ENCODE peak calls at places on chromosomes 12 and 14, in six cellular contexts. S, F, M, T, Y and R are unnamed samples.

GRCh38 chr12:124233846-124234620 is 60.9 kb upstream of the RFLNA start:
- DNase-seq in S (no peak), F (no peak), M (no peak), T (no peak), Y (peak; percentile 64), R (no peak)

GRCh38 chr12:114408881-114409795 is 3.2 kb upstream of the TBX5 start:
- DNase-seq in S (peak; percentile 75), F (no peak), M (no peak), T (no peak), Y (peak; percentile 87), R (no peak)

GRCh38 chr12:14264316-14264715 is 101.2 kb upstream of the ATF7IP start:
- DNase-seq in S (peak; percentile 31), F (peak; percentile 48), M (no peak), T (no peak), Y (peak; percentile 36), R (no peak)

GRCh38 chr14:59788176-59788575 is 82.4 kb downstream of the RTN1 start:
- DNase-seq in S (no peak), F (no peak), M (no peak), T (no peak), Y (no peak), R (no peak)

GRCh38 chr12:98418357-98419075 is 96.9 kb upstream of the TMPO start:
- DNase-seq in S (peak; percentile 74), F (peak; percentile 92), M (peak; percentile 27), T (no peak), Y (peak; percentile 99), R (peak; percentile 93)

GRCh38 chr12:107355004-107355565 is 261.7 kb upstream of the CRY1 start:
- DNase-seq in S (no peak), F (no peak), M (no peak), T (no peak), Y (no peak), R (no peak)

GRCh38 chr12:132488127-132489077 is 1.5 kb upstream of the FBRSL1 start:
- DNase-seq in S (no peak), F (no peak), M (no peak), T (no peak), Y (no peak), R (no peak)

GRCh38 chr12:103442822-103443221 is 52.9 kb downstream of the C12orf42 start:
- DNase-seq in S (no peak), F (no peak), M (no peak), T (no peak), Y (no peak), R (no peak)

GRCh38 chr12:119415714-119416113 is 81.2 kb downstream of the CCDC60 start:
- DNase-seq in S (no peak), F (no peak), M (no peak), T (no peak), Y (no peak), R (no peak)

GRCh38 chr12:131759176-131759575 is 48.3 kb downstream of the SFSWAP start:
- DNase-seq in S (no peak), F (no peak), M (no peak), T (no peak), Y (no peak), R (no peak)

GRCh38 chr12:71183018-71183417 is 25.2 kb upstream of the TSPAN8 start:
- DNase-seq in S (no peak), F (peak; percentile 92), M (no peak), T (no peak), Y (peak; percentile 39), R (no peak)

GRCh38 chr12:12301122-12301521 is 34.3 kb upstream of the LRP6 start:
- DNase-seq in S (no peak), F (no peak), M (no peak), T (no peak), Y (no peak), R (no peak)

GRCh38 chr14:104370256-104370870 is 209.2 kb upstream of the C14orf180 start:
- DNase-seq in S (peak; percentile 74), F (peak; percentile 53), M (peak; percentile 80), T (no peak), Y (no peak), R (no peak)

GRCh38 chr12:64820593-64820992 is 3.9 kb upstream of the TBC1D30 start:
- DNase-seq in S (no peak), F (peak; percentile 42), M (no peak), T (no peak), Y (no peak), R (no peak)
- H3K9me2 ChIP-seq in S (no peaks in the 10 kb centered on the region), F (no peaks in the 10 kb centered on the region), M (no peaks in the 10 kb centered on the region), T (no peaks in the 10 kb centered on the region), Y (no peaks in the 10 kb centered on the region), R (no peaks in the 10 kb centered on the region)

GRCh38 chr14:68791078-68791983 is 1.5 kb downstream of the ZFP36L1 start:
- DNase-seq in S (peak; percentile 43), F (peak; percentile 41), M (no peak), T (no peak), Y (peak; percentile 69), R (no peak)
- H3F3A ChIP-seq in S (peaks cover 40% of the 10 kb centered on the region), F (no peaks in the 10 kb centered on the region), M (peaks cover 46% of the 10 kb centered on the region), T (peaks cover 21% of the 10 kb centered on the region), Y (peaks cover 67% of the 10 kb centered on the region), R (peaks cover 82% of the 10 kb centered on the region)

DNA sequence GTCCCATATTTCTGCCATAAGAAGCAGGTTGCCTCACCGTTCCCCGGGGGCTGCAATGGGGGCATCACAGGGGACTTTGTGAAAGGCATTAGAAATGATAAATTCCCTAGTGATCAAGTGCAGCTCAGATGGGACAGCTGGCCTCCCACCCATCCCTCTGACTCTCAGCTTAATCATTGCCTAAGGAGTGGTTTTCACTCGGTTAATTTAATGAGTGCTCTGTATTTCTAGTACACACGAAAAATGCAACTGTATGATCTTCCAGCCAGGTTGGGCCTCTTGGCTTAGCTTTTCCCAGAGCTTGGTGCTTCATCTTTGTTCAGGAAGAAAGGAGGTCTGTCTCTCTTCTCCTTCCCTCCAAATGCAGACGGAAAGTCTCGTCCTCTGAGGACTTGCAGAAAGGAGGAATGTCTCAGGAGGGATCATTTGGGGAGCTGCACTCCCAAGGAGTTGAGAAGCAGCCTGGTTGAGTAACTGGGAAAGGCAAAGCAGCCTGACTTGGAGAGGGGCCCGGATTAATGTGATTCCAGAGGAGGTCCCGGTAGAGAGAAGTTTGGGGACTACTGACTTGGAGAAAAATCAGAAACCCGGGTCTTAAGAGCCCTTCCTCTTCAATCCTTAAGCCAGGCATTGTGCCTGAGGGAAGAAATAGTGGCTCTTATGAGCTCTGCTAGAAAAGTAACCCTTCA is 7.2 kb downstream of the CD9 start:
- DNase-seq in S (no peak), F (no peak), M (no peak), T (no peak), Y (peak; percentile 59), R (no peak)
- H3K9me2 ChIP-seq in S (no peaks in the 10 kb centered on the region), F (no peaks in the 10 kb centered on the region), M (no peaks in the 10 kb centered on the region), T (no peaks in the 10 kb centered on the region), Y (no peaks in the 10 kb centered on the region), R (no peaks in the 10 kb centered on the region)

DNA sequence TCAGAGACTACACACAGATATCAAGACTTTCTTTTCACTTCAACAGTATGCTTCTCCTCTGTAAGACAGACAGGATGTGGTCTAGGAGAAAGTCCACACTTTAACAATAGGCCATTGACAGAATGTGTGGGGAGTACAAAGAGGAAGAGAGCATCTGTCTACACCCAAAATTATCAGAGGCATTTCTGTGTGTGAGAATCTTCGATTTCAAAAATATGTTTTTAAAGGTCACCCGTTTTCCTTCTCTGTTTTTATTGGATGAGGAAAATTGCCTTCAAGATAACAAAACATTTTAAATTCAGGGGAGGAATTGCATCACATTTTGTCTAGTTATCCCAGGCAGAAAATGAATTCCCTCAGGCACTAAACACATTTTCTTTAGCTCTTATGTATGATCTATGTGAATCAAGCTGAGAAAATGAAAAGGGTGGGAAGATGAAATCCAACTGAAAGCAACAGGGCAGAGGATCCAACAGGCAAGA is 16.4 kb downstream of the NAV3 start:
- DNase-seq in S (no peak), F (peak; percentile 39), M (no peak), T (peak; percentile 79), Y (peak; percentile 43), R (no peak)
- H3F3A ChIP-seq in S (no peaks in the 10 kb centered on the region), F (no peaks in the 10 kb centered on the region), M (peaks cover 37% of the 10 kb centered on the region), T (peaks cover 11% of the 10 kb centered on the region), Y (peaks cover 35% of the 10 kb centered on the region), R (peaks cover 15% of the 10 kb centered on the region)

GRCh38 chr12:111270773-111271172 is 98.1 kb downstream of the PHETA1 start:
- DNase-seq in S (peak; percentile 25), F (peak; percentile 41), M (no peak), T (no peak), Y (no peak), R (no peak)

GRCh38 chr12:111269688-111270087 is 99.2 kb downstream of the PHETA1 start:
- DNase-seq in S (no peak), F (no peak), M (no peak), T (no peak), Y (no peak), R (no peak)

GRCh38 chr12:111268738-111269572 is 99.9 kb downstream of the PHETA1 start:
- DNase-seq in S (peak; percentile 71), F (peak; percentile 23), M (peak; percentile 60), T (no peak), Y (peak; percentile 22), R (no peak)

GRCh38 chr12:111270128-111270651 is 98.7 kb downstream of the PHETA1 start:
- DNase-seq in S (no peak), F (no peak), M (no peak), T (no peak), Y (no peak), R (no peak)

DNA sequence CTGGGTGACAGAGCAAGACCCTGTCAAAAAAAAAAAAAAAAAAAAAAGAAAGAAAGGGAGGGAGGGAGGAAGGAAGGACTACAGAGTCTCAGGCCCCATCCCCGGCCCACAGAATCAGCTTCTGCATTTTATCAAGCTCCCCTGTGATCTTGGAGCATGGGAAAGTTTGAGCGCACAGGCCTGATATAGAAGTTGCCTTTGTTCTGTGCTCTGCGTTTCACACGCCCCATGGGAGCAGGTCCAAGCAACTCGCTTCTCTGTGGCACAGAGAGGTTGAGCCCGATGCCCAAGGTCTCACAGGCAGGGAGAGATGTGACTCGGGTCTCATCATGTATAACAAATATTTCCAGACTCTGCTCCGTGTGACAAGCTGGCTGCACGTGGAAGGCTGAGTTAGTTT is 101.7 kb downstream of the PHETA1 start:
- DNase-seq in S (no peak), F (no peak), M (no peak), T (no peak), Y (no peak), R (no peak)
- H3K9me2 ChIP-seq in S (no peaks in the 10 kb centered on the region), F (no peaks in the 10 kb centered on the region), M (no peaks in the 10 kb centered on the region), T (no peaks in the 10 kb centered on the region), Y (no peaks in the 10 kb centered on the region), R (no peaks in the 10 kb centered on the region)

GRCh38 chr12:122058750-122059149 is 19.8 kb upstream of the MLXIP start:
- DNase-seq in S (no peak), F (no peak), M (no peak), T (no peak), Y (no peak), R (no peak)

GRCh38 chr12:122059203-122059960 is 19.2 kb upstream of the MLXIP start:
- DNase-seq in S (no peak), F (no peak), M (no peak), T (no peak), Y (no peak), R (no peak)

GRCh38 chr12:122061253-122061652 is 17.3 kb upstream of the MLXIP start:
- DNase-seq in S (no peak), F (no peak), M (no peak), T (no peak), Y (no peak), R (no peak)

GRCh38 chr12:122057769-122058168 is 20.8 kb upstream of the MLXIP start:
- DNase-seq in S (no peak), F (no peak), M (no peak), T (no peak), Y (no peak), R (no peak)

DNA sequence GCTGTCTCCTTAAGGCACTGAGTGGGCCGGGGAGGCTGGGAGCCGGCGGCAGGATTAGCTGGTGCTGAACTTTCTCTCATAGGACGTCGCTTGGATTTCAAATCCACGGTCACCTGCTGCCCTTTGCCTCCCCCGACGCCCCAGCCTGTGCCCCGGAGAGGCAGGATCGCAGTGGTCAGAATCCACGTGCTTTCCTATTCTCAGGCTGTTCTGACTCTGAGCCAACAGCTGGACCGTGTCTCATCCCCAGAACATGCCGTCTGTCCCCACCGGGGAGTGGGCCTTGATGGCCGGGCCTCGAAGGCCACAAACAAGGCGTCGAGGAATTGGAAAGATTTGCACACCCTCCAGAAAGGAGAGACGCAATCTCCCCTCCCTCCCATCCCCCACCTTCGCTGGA is 18.5 kb upstream of the MLXIP start:
- DNase-seq in S (no peak), F (no peak), M (no peak), T (no peak), Y (no peak), R (no peak)
- H3F3A ChIP-seq in S (no peaks in the 10 kb centered on the region), F (peaks cover 17% of the 10 kb centered on the region), M (peaks cover 37% of the 10 kb centered on the region), T (no peaks in the 10 kb centered on the region), Y (no peaks in the 10 kb centered on the region), R (peaks cover 33% of the 10 kb centered on the region)